ENCODE peak calls at places on chromosomes 2 and 18, in five cellular contexts. P, S, A, L and N are unnamed samples.
A peak's percentile ranks its signal among the peaks of the same experiment; 100 is the strongest.

GRCh38 chr2:105660489-105660888 is 84.2 kb upstream of the NCK2 start:
- DNase-seq in P (no peak), S (no peak), A (no peak), L (no peak), N (no peak)

GRCh38 chr2:238143239-238143951 is 4.9 kb downstream of the KLHL30 start:
- DNase-seq in P (peak; percentile 60), S (no peak), A (no peak), L (peak; percentile 46), N (no peak)

GRCh38 chr2:133566967-133567645 is 1.2 kb downstream of the NCKAP5 start:
- DNase-seq in P (peak; percentile 58), S (peak; percentile 68), A (peak; percentile 25), L (peak; percentile 59), N (peak; percentile 76)

GRCh38 chr2:48346124-48346536 is 183.8 kb upstream of the STON1 start:
- DNase-seq in P (peak; percentile 32), S (peak; percentile 71), A (peak; percentile 35), L (peak; percentile 23), N (peak; percentile 80)

GRCh38 chr2:240959214-240959940 is 39.0 kb upstream of the SNED1 start:
- DNase-seq in P (no peak), S (peak; percentile 52), A (no peak), L (no peak), N (no peak)

GRCh38 chr18:61731693-61732376 is 161.0 kb downstream of the RNF152 start:
- DNase-seq in P (no peak), S (no peak), A (no peak), L (no peak), N (no peak)

GRCh38 chr2:183079335-183079775 is 808 bp downstream of the DUSP19 start:
- DNase-seq in P (no peak), S (no peak), A (no peak), L (no peak), N (peak; percentile 35)

GRCh38 chr18:58402247-58402646 is 226.6 kb downstream of the ALPK2 start:
- DNase-seq in P (no peak), S (no peak), A (no peak), L (no peak), N (peak; percentile 51)

GRCh38 chr18:10950876-10951630 is 198.3 kb downstream of the PIEZO2 start:
- DNase-seq in P (no peak), S (no peak), A (no peak), L (no peak), N (no peak)

GRCh38 chr18:49613741-49614151 is 51.9 kb downstream of the LIPG start:
- DNase-seq in P (no peak), S (no peak), A (no peak), L (no peak), N (no peak)

GRCh38 chr18:10205136-10205535 is 249.3 kb upstream of the APCDD1 start:
- DNase-seq in P (peak; percentile 36), S (no peak), A (no peak), L (no peak), N (no peak)

GRCh38 chr2:224611938-224612337 is 26.8 kb upstream of the CUL3 start:
- DNase-seq in P (no peak), S (no peak), A (no peak), L (no peak), N (no peak)
- TF ChIP-seq CTCF in P (no peak), S (no peak), A (no peak), L (no peak), N (peak; percentile 25)

GRCh38 chr2:11743846-11744553 is 2.4 kb upstream of the LPIN1 start:
- DNase-seq in P (peak; percentile 95), S (peak; percentile 98), A (peak; percentile 96), L (peak; percentile 94), N (peak; percentile 100)

GRCh38 chr2:11742702-11743530 is 3.5 kb upstream of the LPIN1 start:
- DNase-seq in P (no peak), S (no peak), A (no peak), L (no peak), N (no peak)

GRCh38 chr2:11742317-11742701 is 4.1 kb upstream of the LPIN1 start:
- DNase-seq in P (no peak), S (no peak), A (no peak), L (no peak), N (no peak)

GRCh38 chr2:11744631-11745394 is 1.6 kb upstream of the LPIN1 start:
- DNase-seq in P (no peak), S (peak; percentile 74), A (peak; percentile 38), L (peak; percentile 47), N (peak; percentile 19)

GRCh38 chr2:11743531-11743815 is 3.0 kb upstream of the LPIN1 start:
- DNase-seq in P (no peak), S (no peak), A (no peak), L (no peak), N (no peak)
- H3K27ac ChIP-seq in P (peak overlapping the region; percentile 43), S (peak overlapping the region; percentile 93), A (peak overlapping the region; percentile 64), L (peak overlapping the region; percentile 93), N (no peak overlapping the region)

DNA sequence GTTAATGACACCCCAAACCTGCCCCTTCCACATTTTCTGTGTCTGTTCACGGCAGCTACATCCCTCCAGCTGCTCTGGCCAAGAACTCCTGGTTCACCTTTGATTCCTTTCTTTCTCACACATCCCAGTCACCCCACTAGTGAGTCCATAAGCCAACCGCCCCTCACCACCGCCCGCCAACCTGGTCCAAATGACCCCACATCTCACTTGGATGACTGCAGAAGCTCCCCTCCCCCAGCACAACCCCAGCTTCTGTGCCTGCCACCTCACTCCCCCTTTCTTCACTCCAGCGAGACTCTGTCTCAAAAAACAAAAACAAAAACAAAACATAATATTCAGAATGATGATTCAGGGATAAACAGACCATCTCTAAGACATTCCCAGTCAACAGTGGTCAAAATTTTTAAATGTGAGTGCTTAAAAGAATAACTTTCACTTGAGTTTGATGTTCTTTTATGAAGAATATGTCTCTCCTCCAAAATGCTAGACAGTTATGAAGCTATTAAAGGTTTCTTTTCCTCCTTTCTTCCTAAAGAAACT is 3.2 kb downstream of the CYS1 start:
- DNase-seq in P (no peak), S (no peak), A (no peak), L (no peak), N (no peak)
- H3K4me3 ChIP-seq in P (no peak overlapping the region), S (no peak overlapping the region), A (no peak overlapping the region), L (no peak overlapping the region), N (no peak overlapping the region)

GRCh38 chr2:51335072-51336058 is 303.4 kb upstream of the NRXN1 start:
- DNase-seq in P (no peak), S (no peak), A (no peak), L (no peak), N (no peak)
- TF ChIP-seq CTCF in P (peak; percentile 5), S (no peak), A (no peak), L (no peak), N (no peak)

DNA sequence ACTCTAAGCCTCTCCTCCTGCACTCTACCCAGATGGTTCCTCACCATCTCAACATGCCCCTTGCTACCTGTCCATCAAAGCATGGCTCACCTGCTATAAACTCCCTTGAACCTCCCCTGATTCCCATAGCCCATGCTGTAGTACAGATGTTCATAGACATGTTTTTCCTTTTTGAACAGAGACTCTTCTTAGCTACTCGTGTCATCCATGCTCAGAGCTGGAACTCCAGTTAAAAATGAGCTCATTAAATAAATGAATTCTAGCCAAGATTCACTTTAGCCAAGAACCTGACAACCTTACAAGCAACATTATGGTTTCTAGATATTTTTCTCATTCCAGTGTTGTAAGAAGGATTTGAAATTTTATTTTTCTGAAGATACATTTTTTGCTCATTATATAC is 65.1 kb downstream of the SCG2 start:
- DNase-seq in P (no peak), S (no peak), A (no peak), L (no peak), N (no peak)
- H3K27ac ChIP-seq in P (no peak overlapping the region), S (no peak overlapping the region), A (no peak overlapping the region), L (peak overlapping the region; percentile 46), N (no peak overlapping the region)

GRCh38 chr2:84996909-84997308 is 25.9 kb downstream of the KCMF1 start:
- DNase-seq in P (no peak), S (no peak), A (no peak), L (no peak), N (no peak)

GRCh38 chr2:84995826-84996225 is 24.9 kb downstream of the KCMF1 start:
- DNase-seq in P (no peak), S (no peak), A (no peak), L (no peak), N (no peak)

GRCh38 chr2:84989422-84989821 is 18.5 kb downstream of the KCMF1 start:
- DNase-seq in P (no peak), S (no peak), A (no peak), L (no peak), N (no peak)

GRCh38 chr2:84986018-84986417 is 15.1 kb downstream of the KCMF1 start:
- DNase-seq in P (no peak), S (no peak), A (no peak), L (no peak), N (no peak)

GRCh38 chr2:84991404-84992151 is 20.6 kb downstream of the KCMF1 start:
- DNase-seq in P (no peak), S (no peak), A (no peak), L (no peak), N (peak; percentile 35)
- H3K4me3 ChIP-seq in P (no peak overlapping the region), S (no peak overlapping the region), A (no peak overlapping the region), L (no peak overlapping the region), N (no peak overlapping the region)

GRCh38 chr2:130353291-130354134 is 2.3 kb upstream of the PTPN18 start:
- DNase-seq in P (no peak), S (peak; percentile 54), A (no peak), L (no peak), N (no peak)

GRCh38 chr2:130354135-130354420 is 1.8 kb upstream of the PTPN18 start:
- DNase-seq in P (no peak), S (no peak), A (no peak), L (no peak), N (no peak)

GRCh38 chr2:130355181-130355577 is 677 bp upstream of the PTPN18 start:
- DNase-seq in P (no peak), S (peak; percentile 70), A (peak; percentile 38), L (no peak), N (no peak)

GRCh38 chr2:130357864-130358263 is 2.0 kb downstream of the PTPN18 start:
- DNase-seq in P (no peak), S (peak; percentile 26), A (no peak), L (no peak), N (no peak)

DNA sequence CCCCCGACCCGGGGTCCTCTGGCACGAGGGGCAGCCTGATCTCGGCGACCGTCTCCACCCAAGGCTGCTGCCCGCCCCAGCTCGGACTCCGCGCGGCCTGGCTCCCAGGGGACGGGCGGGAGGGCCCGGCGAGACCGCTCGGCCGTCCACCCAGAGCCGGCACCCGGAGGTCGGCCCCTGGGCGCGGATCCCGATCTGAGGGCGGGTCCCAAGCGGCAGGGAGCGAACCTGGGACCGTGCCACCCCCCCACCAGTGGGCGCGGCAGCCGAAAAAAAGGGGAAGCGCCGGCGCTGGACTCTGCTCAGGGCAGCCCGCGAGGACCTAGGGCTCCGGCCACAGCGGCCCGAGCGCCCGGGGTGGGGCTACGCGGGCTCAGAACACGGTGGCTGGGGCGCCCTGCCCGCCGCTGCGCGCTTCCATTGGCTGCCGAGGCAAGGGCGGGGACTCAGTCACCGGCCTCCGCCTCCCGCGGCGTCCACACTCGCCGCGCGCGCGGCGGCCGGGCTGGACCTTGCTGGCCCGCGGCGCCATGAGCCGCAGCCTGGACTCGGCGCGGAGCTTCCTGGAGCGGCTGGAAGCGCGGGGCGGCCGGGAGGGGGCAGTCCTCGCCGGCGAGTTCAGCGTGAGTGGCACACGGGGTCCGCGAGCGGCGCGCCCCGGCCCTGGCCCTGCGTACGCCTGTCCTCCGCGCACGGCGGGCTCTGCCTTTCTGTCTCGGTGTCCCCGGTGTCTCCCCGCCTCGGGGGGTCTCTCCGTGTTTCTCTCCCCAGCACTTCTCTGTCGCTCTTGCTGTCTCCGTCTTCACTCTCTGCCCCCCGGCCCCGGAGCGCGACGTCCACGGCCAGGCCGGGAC is at the start of gene PTPN18:
- DNase-seq in P (peak; percentile 89), S (peak; percentile 94), A (peak; percentile 92), L (peak; percentile 94), N (peak; percentile 66)
- TF ChIP-seq CTCF in P (peak; percentile 60), S (peak; percentile 28), A (peak; percentile 55), L (peak; percentile 79), N (peak; percentile 42)

GRCh38 chr2:177265834-177266817 is 1.6 kb upstream of the NFE2L2 start:
- DNase-seq in P (no peak), S (no peak), A (peak; percentile 25), L (no peak), N (no peak)
- H3K27ac ChIP-seq in P (peak overlapping the region; percentile 100), S (peak overlapping the region; percentile 100), A (peak overlapping the region; percentile 100), L (peak overlapping the region; percentile 100), N (no peak overlapping the region)